ENCODE peak calls at places on chromosomes 16 and 17, in six cellular contexts. O is adrenal gland, P is GM12878, V is transverse colon, W is ovary, G is suprapubic skin. J is an unnamed sample.

GRCh38 chr16:66406534-66407368 is 20.3 kb upstream of the BEAN1 start:
- DNase-seq in O (peak), P (no peak), V (peak), W (peak), G (peak), J (peak)

GRCh38 chr17:41777157-41777578 is 9.3 kb downstream of the JUP start:
- DNase-seq in O (no peak), P (no peak), V (peak), W (peak), G (no peak), J (no peak)

GRCh38 chr16:4239020-4239419 is 2.9 kb downstream of the SRL start:
- DNase-seq in O (no peak), P (no peak), V (no peak), W (no peak), G (no peak), J (no peak)

GRCh38 chr17:2181206-2181983 is 122.2 kb downstream of the SMG6 start:
- DNase-seq in O (peak), P (no peak), V (peak), W (peak), G (no peak), J (peak)

GRCh38 chr17:50026046-50026675 is 29.7 kb upstream of the ITGA3 start:
- DNase-seq in O (no peak), P (no peak), V (no peak), W (no peak), G (no peak), J (no peak)

GRCh38 chr17:21089145-21089544 is 37.6 kb upstream of the DHRS7B start:
- DNase-seq in O (no peak), P (no peak), V (no peak), W (no peak), G (no peak), J (no peak)

GRCh38 chr16:21302898-21303528 is 24.9 kb upstream of the CRYM start:
- DNase-seq in O (no peak), P (peak), V (peak), W (no peak), G (no peak), J (no peak)

GRCh38 chr16:2739555-2740435 is 12.6 kb upstream of the SRRM2 start:
- DNase-seq in O (no peak), P (no peak), V (no peak), W (no peak), G (no peak), J (no peak)

GRCh38 chr17:76138234-76138895 is 2.7 kb downstream of the FOXJ1 start:
- DNase-seq in O (no peak), P (no peak), V (no peak), W (no peak), G (no peak), J (no peak)

GRCh38 chr16:78749745-78750268 is 650.4 kb downstream of the WWOX start:
- DNase-seq in O (no peak), P (peak), V (no peak), W (no peak), G (no peak), J (no peak)

GRCh38 chr17:11493947-11494346 is 104.3 kb upstream of the DNAH9 start:
- DNase-seq in O (no peak), P (no peak), V (no peak), W (no peak), G (no peak), J (no peak)

GRCh38 chr16:83602797-83603735 is 204.7 kb upstream of the HSBP1 start:
- DNase-seq in O (no peak), P (no peak), V (no peak), W (no peak), G (no peak), J (no peak)

GRCh38 chr16:63422633-63423032 is 1386.4 kb upstream of the CDH8 start:
- DNase-seq in O (no peak), P (no peak), V (no peak), W (no peak), G (no peak), J (no peak)

GRCh38 chr16:29154676-29155121 is 169.8 kb downstream of the LAT start:
- DNase-seq in O (no peak), P (no peak), V (no peak), W (no peak), G (no peak), J (no peak)

GRCh38 chr16:13883881-13884280 is 36.1 kb upstream of the ERCC4 start:
- DNase-seq in O (no peak), P (no peak), V (no peak), W (no peak), G (no peak), J (no peak)

GRCh38 chr16:26717826-26718225 is 348.9 kb upstream of the C16orf82 start:
- DNase-seq in O (no peak), P (no peak), V (no peak), W (no peak), G (no peak), J (no peak)

GRCh38 chr16:26981266-26981938 is 85.3 kb upstream of the C16orf82 start:
- DNase-seq in O (no peak), P (no peak), V (no peak), W (no peak), G (no peak), J (no peak)

GRCh38 chr17:80886641-80887573 is 104.7 kb upstream of the CHMP6 start:
- DNase-seq in O (no peak), P (no peak), V (no peak), W (no peak), G (no peak), J (no peak)

GRCh38 chr16:23999663-24000062 is 163.9 kb downstream of the PRKCB start:
- DNase-seq in O (no peak), P (peak), V (no peak), W (no peak), G (no peak), J (no peak)

GRCh38 chr17:19409509-19409908 is 1.5 kb upstream of the RNF112 start:
- DNase-seq in O (no peak), P (no peak), V (no peak), W (no peak), G (no peak), J (no peak)

GRCh38 chr16:85152414-85153030 is 40.2 kb upstream of the CIBAR2 start:
- DNase-seq in O (no peak), P (no peak), V (no peak), W (no peak), G (no peak), J (no peak)

GRCh38 chr16:4169415-4169814 is 53.2 kb upstream of the ADCY9 start:
- DNase-seq in O (no peak), P (no peak), V (no peak), W (no peak), G (no peak), J (no peak)

GRCh38 chr16:75385507-75386152 is 47.7 kb downstream of the CFDP1 start:
- DNase-seq in O (no peak), P (peak), V (no peak), W (no peak), G (no peak), J (peak)

GRCh38 chr17:42754782-42755181 is 6.2 kb upstream of the RAMP2 start:
- DNase-seq in O (no peak), P (no peak), V (no peak), W (no peak), G (no peak), J (no peak)

GRCh38 chr16:66159987-66160386 is 206.5 kb upstream of the CDH5 start:
- DNase-seq in O (no peak), P (no peak), V (no peak), W (no peak), G (no peak), J (no peak)

GRCh38 chr17:39376434-39376833 is 25.0 kb downstream of the FBXL20 start:
- DNase-seq in O (no peak), P (peak), V (no peak), W (no peak), G (peak), J (no peak)

GRCh38 chr17:978110-979093 is 1.2 kb downstream of the NXN start:
- DNase-seq in O (no peak), P (no peak), V (no peak), W (no peak), G (no peak), J (no peak)

GRCh38 chr17:40242774-40243173 is 23.7 kb downstream of the WIPF2 start:
- DNase-seq in O (no peak), P (no peak), V (no peak), W (no peak), G (no peak), J (no peak)

GRCh38 chr17:46968224-46968834 is 10.7 kb downstream of the RPRML start:
- DNase-seq in O (no peak), P (no peak), V (no peak), W (no peak), G (no peak), J (no peak)

GRCh38 chr17:40779181-40779909 is 3.0 kb downstream of the KRT27 start:
- DNase-seq in O (no peak), P (no peak), V (no peak), W (no peak), G (no peak), J (no peak)

GRCh38 chr16:56774009-56774408 is 44.1 kb downstream of the NUP93 start:
- DNase-seq in O (no peak), P (no peak), V (no peak), W (no peak), G (no peak), J (no peak)

GRCh38 chr17:73941919-73942530 is 261.5 kb upstream of the RPL38 start:
- DNase-seq in O (no peak), P (no peak), V (no peak), W (no peak), G (no peak), J (no peak)
- TF ChIP-seq CTCF in O (no peak), P (no peak), V (no peak), W (no peak), G (no peak), J (no peak)

GRCh38 chr17:34980353-34980680 is at the start of gene LIG3:
- DNase-seq in O (peak), P (peak), V (peak), W (peak), G (peak), J (peak)
- TF ChIP-seq POLR2A in O (peak), P (peak), V (peak), W (peak), G (no peak), J (peak)

GRCh38 chr17:59761385-59762021 is 54.0 kb downstream of the VMP1 start:
- DNase-seq in O (no peak), P (no peak), V (no peak), W (no peak), G (no peak), J (no peak)
- H3K4me3 ChIP-seq in O (no peak), P (no peak), V (no peak), W (no peak), G (no peak), J (no peak)

GRCh38 chr16:8866884-8867482 is 1.8 kb downstream of the CARHSP1 start:
- DNase-seq in O (no peak), P (no peak), V (peak), W (no peak), G (no peak), J (peak)

GRCh38 chr16:8866118-8866883 is 2.5 kb downstream of the CARHSP1 start:
- DNase-seq in O (peak), P (no peak), V (peak), W (peak), G (no peak), J (peak)

GRCh38 chr16:8869212-8869987 is 594 bp upstream of the CARHSP1 start:
- DNase-seq in O (no peak), P (no peak), V (no peak), W (no peak), G (no peak), J (no peak)

GRCh38 chr16:8868272-8869211 is at the start of gene CARHSP1:
- DNase-seq in O (peak), P (peak), V (peak), W (peak), G (peak), J (peak)

GRCh38 chr16:8867483-8868271 is 1.1 kb downstream of the CARHSP1 start:
- DNase-seq in O (no peak), P (no peak), V (peak), W (peak), G (no peak), J (peak)
- TF ChIP-seq CTCF in O (no peak), P (no peak), V (no peak), W (no peak), G (no peak), J (no peak)

J was measured in uterus.